ENCODE peak calls at places on chromosomes 7 and 10, in five cellular contexts. B is A549; A is fibroblast of pulmonary artery; O is caudate nucleus; I is CD4-positive, CD25-positive, alpha-beta regulatory T cell. E is an unnamed sample.

GRCh38 chr10:3239066-3239919 is 66.7 kb upstream of the PITRM1 start:
- DNase-seq in B (peak; percentile 57), A (peak; percentile 84), O (peak; percentile 20), I (peak; percentile 67), E (peak; percentile 74)

GRCh38 chr10:96512524-96512991 is 1.2 kb downstream of the TLL2 start:
- DNase-seq in B (no peak), A (peak; percentile 14), O (no peak), I (peak; percentile 22), E (peak; percentile 55)

GRCh38 chr7:5695037-5695708 is 86.3 kb downstream of the RNF216 start:
- DNase-seq in B (no peak), A (peak; percentile 89), O (peak; percentile 70), I (peak; percentile 83), E (peak; percentile 59)

GRCh38 chr10:132521466-132522102 is 16.0 kb upstream of the INPP5A start:
- DNase-seq in B (no peak), A (no peak), O (no peak), I (no peak), E (peak; percentile 17)

GRCh38 chr7:50742401-50742800 is 40.3 kb downstream of the GRB10 start:
- DNase-seq in B (no peak), A (no peak), O (no peak), I (no peak), E (no peak)

GRCh38 chr10:104580774-104581675 is 60.1 kb upstream of the SORCS3 start:
- DNase-seq in B (peak; percentile 67), A (peak; percentile 78), O (peak; percentile 75), I (peak; percentile 64), E (peak; percentile 57)

GRCh38 chr7:74501298-74501697 is 47.6 kb downstream of the GTF2IRD1 start:
- DNase-seq in B (no peak), A (no peak), O (no peak), I (no peak), E (peak; percentile 74)

GRCh38 chr7:139044813-139045794 is 9.3 kb upstream of the ZC3HAV1L start:
- DNase-seq in B (no peak), A (no peak), O (no peak), I (peak; percentile 58), E (no peak)

GRCh38 chr10:85061401-85061800 is 733.0 kb downstream of the CCSER2 start:
- DNase-seq in B (no peak), A (no peak), O (no peak), I (no peak), E (no peak)

GRCh38 chr10:72308320-72308987 is 34.7 kb downstream of the DDIT4 start:
- DNase-seq in B (no peak), A (peak; percentile 98), O (no peak), I (peak; percentile 44), E (peak; percentile 67)

GRCh38 chr7:142362349-142362748 is 104.5 kb upstream of the PRSS58 start:
- DNase-seq in B (no peak), A (no peak), O (no peak), I (no peak), E (no peak)

GRCh38 chr7:29940199-29940598 is 49.4 kb downstream of the SCRN1 start:
- DNase-seq in B (no peak), A (no peak), O (no peak), I (no peak), E (no peak)

GRCh38 chr10:47370878-47371277 is 13.2 kb downstream of the ZNF488 start:
- DNase-seq in B (no peak), A (no peak), O (no peak), I (no peak), E (peak; percentile 8)

GRCh38 chr7:121994625-121995410 is 121.9 kb downstream of the PTPRZ1 start:
- DNase-seq in B (peak; percentile 50), A (peak; percentile 91), O (peak; percentile 27), I (peak; percentile 63), E (no peak)

E was measured in heart left ventricle.